ENCODE peak calls at places on chromosomes 12 and 14, in five cellular contexts. One of them, this sample, is unnamed.

GRCh38 chr12:2284857-2285256 is 232.1 kb downstream of the CACNA1C start:
- DNase-seq in AG08395: peak
- DNase-seq in cerebellar cortex: peak
- DNase-seq in NCI-H460: peak
- DNase-seq in HFF-Myc: peak
- DNase-seq in this sample: peak

GRCh38 chr14:101408077-101408831 is 153.0 kb upstream of the DIO3 start:
- DNase-seq in HFF-Myc: peak
- DNase-seq in NCI-H460: no peak
- DNase-seq in cerebellar cortex: no peak
- DNase-seq in AG08395: peak
- DNase-seq in this sample: peak

GRCh38 chr12:124368421-124369032 is 73.6 kb downstream of the RFLNA start:
- DNase-seq in AG08395: no peak
- DNase-seq in cerebellar cortex: no peak
- DNase-seq in HFF-Myc: no peak
- DNase-seq in NCI-H460: no peak
- DNase-seq in this sample: no peak

GRCh38 chr14:91570021-91570420 is 59.9 kb upstream of the PPP4R3A start:
- DNase-seq in AG08395: no peak
- DNase-seq in HFF-Myc: no peak
- DNase-seq in cerebellar cortex: no peak
- DNase-seq in NCI-H460: no peak
- DNase-seq in this sample: no peak

GRCh38 chr12:8449293-8449944 is 6.3 kb upstream of the CLEC6A start:
- DNase-seq in AG08395: no peak
- DNase-seq in HFF-Myc: no peak
- DNase-seq in cerebellar cortex: no peak
- DNase-seq in NCI-H460: no peak
- DNase-seq in this sample: no peak

GRCh38 chr14:72907327-72907826 is 13.5 kb upstream of the DPF3 start:
- DNase-seq in cerebellar cortex: no peak
- DNase-seq in HFF-Myc: no peak
- DNase-seq in AG08395: no peak
- DNase-seq in NCI-H460: no peak
- DNase-seq in this sample: no peak

GRCh38 chr12:19068137-19068536 is 61.4 kb upstream of the PLEKHA5 start:
- DNase-seq in cerebellar cortex: no peak
- DNase-seq in NCI-H460: no peak
- DNase-seq in AG08395: no peak
- DNase-seq in HFF-Myc: no peak
- DNase-seq in this sample: no peak

GRCh38 chr12:111438501-111438900 is 32.8 kb downstream of the SH2B3 start:
- DNase-seq in HFF-Myc: no peak
- DNase-seq in NCI-H460: no peak
- DNase-seq in cerebellar cortex: no peak
- DNase-seq in AG08395: no peak
- DNase-seq in this sample: peak

GRCh38 chr12:48796976-48797375 is 8.1 kb upstream of the ADCY6 start:
- DNase-seq in HFF-Myc: no peak
- DNase-seq in NCI-H460: no peak
- DNase-seq in AG08395: no peak
- DNase-seq in cerebellar cortex: no peak
- DNase-seq in this sample: no peak

GRCh38 chr14:104140463-104141331 is 2.3 kb downstream of the KIF26A start:
- DNase-seq in HFF-Myc: no peak
- DNase-seq in NCI-H460: no peak
- DNase-seq in cerebellar cortex: no peak
- DNase-seq in AG08395: no peak
- DNase-seq in this sample: peak

GRCh38 chr12:7190268-7191055 is 976 bp downstream of the PEX5 start:
- DNase-seq in AG08395: peak
- DNase-seq in cerebellar cortex: peak
- DNase-seq in NCI-H460: no peak
- DNase-seq in HFF-Myc: no peak
- DNase-seq in this sample: peak

GRCh38 chr12:123270380-123271181 is 1.1 kb downstream of the CDK2AP1 start:
- DNase-seq in cerebellar cortex: no peak
- DNase-seq in AG08395: peak
- DNase-seq in HFF-Myc: no peak
- DNase-seq in NCI-H460: no peak
- DNase-seq in this sample: peak

GRCh38 chr12:99372257-99372933 is 275.2 kb upstream of the GARIN6 start:
- DNase-seq in cerebellar cortex: no peak
- DNase-seq in HFF-Myc: no peak
- DNase-seq in NCI-H460: no peak
- DNase-seq in AG08395: no peak
- DNase-seq in this sample: no peak

GRCh38 chr14:71119075-71119474 is 211.8 kb downstream of the PCNX1 start:
- DNase-seq in HFF-Myc: no peak
- DNase-seq in AG08395: no peak
- DNase-seq in NCI-H460: no peak
- DNase-seq in cerebellar cortex: no peak
- DNase-seq in this sample: peak

GRCh38 chr12:5458229-5459050 is 26.5 kb downstream of the NTF3 start:
- DNase-seq in HFF-Myc: no peak
- DNase-seq in cerebellar cortex: no peak
- DNase-seq in AG08395: no peak
- DNase-seq in NCI-H460: no peak
- DNase-seq in this sample: no peak

GRCh38 chr12:57602544-57602943 is 2.1 kb upstream of the DTX3 start:
- DNase-seq in NCI-H460: no peak
- DNase-seq in cerebellar cortex: no peak
- DNase-seq in HFF-Myc: no peak
- DNase-seq in AG08395: no peak
- DNase-seq in this sample: no peak

GRCh38 chr14:45716506-45716905 is 463.5 kb upstream of the MIS18BP1 start:
- DNase-seq in HFF-Myc: no peak
- DNase-seq in AG08395: no peak
- DNase-seq in cerebellar cortex: no peak
- DNase-seq in NCI-H460: peak
- DNase-seq in this sample: peak

GRCh38 chr12:123132951-123133619 is 17.8 kb downstream of the PITPNM2 start:
- DNase-seq in NCI-H460: no peak
- DNase-seq in cerebellar cortex: no peak
- DNase-seq in HFF-Myc: no peak
- DNase-seq in AG08395: no peak
- DNase-seq in this sample: no peak

GRCh38 chr14:31881531-31882310 is 195.4 kb upstream of the ARHGAP5 start:
- DNase-seq in NCI-H460: no peak
- DNase-seq in HFF-Myc: no peak
- DNase-seq in cerebellar cortex: no peak
- DNase-seq in AG08395: peak
- DNase-seq in this sample: peak

GRCh38 chr14:41482861-41483260 is 123.8 kb upstream of the LRFN5 start:
- DNase-seq in AG08395: no peak
- DNase-seq in cerebellar cortex: no peak
- DNase-seq in NCI-H460: no peak
- DNase-seq in HFF-Myc: no peak
- DNase-seq in this sample: no peak

GRCh38 chr12:127041985-127042625 is 1224.9 kb upstream of the TMEM132C start:
- DNase-seq in cerebellar cortex: no peak
- DNase-seq in NCI-H460: no peak
- DNase-seq in HFF-Myc: no peak
- DNase-seq in AG08395: no peak
- DNase-seq in this sample: no peak

GRCh38 chr12:132411457-132411856 is 78.5 kb upstream of the FBRSL1 start:
- DNase-seq in AG08395: no peak
- DNase-seq in NCI-H460: no peak
- DNase-seq in HFF-Myc: no peak
- DNase-seq in cerebellar cortex: no peak
- DNase-seq in this sample: no peak

GRCh38 chr12:113405687-113406086 is 2.0 kb upstream of the SDS start:
- DNase-seq in NCI-H460: no peak
- DNase-seq in cerebellar cortex: no peak
- DNase-seq in HFF-Myc: no peak
- DNase-seq in AG08395: no peak
- DNase-seq in this sample: no peak

GRCh38 chr12:10101042-10101579 is 2.3 kb upstream of the CLEC1A start:
- DNase-seq in AG08395: peak
- DNase-seq in cerebellar cortex: no peak
- DNase-seq in HFF-Myc: peak
- DNase-seq in NCI-H460: no peak
- DNase-seq in this sample: no peak

GRCh38 chr12:4417471-4417870 is 28.1 kb downstream of the FGF6 start:
- DNase-seq in AG08395: no peak
- DNase-seq in HFF-Myc: no peak
- DNase-seq in cerebellar cortex: no peak
- DNase-seq in NCI-H460: no peak
- DNase-seq in this sample: no peak

GRCh38 chr12:46516933-46517578 is 144.5 kb upstream of the SLC38A2 start:
- DNase-seq in cerebellar cortex: no peak
- DNase-seq in HFF-Myc: no peak
- DNase-seq in NCI-H460: no peak
- DNase-seq in AG08395: no peak
- DNase-seq in this sample: no peak

GRCh38 chr12:65665817-65666216 is 158.5 kb upstream of the HMGA2 start:
- DNase-seq in AG08395: no peak
- DNase-seq in NCI-H460: no peak
- DNase-seq in cerebellar cortex: no peak
- DNase-seq in HFF-Myc: no peak
- DNase-seq in this sample: no peak

GRCh38 chr12:126762150-126762549 is 1504.8 kb upstream of the TMEM132C start:
- DNase-seq in AG08395: no peak
- DNase-seq in HFF-Myc: no peak
- DNase-seq in NCI-H460: no peak
- DNase-seq in cerebellar cortex: no peak
- DNase-seq in this sample: no peak